ENCODE peak calls at places on chromosomes 11 and 22, in seven cellular contexts. I is CD4-positive, CD25-positive, alpha-beta regulatory T cell; S is uterus; L is GM12878; N is mammary epithelial cell; R is body of pancreas; V is stomach. B is an unnamed sample.
A peak's percentile ranks its signal among the peaks of the same experiment; 100 is the strongest.

GRCh38 chr22:23862103-23862502 is 4.4 kb downstream of the SLC2A11 start:
- DNase-seq in I (peak; percentile 71), N (peak; percentile 28), S (no peak), R (peak; percentile 62), L (no peak), V (no peak), B (peak; percentile 17)

GRCh38 chr11:79493555-79494171 is 52.8 kb upstream of the TENM4 start:
- DNase-seq in V (peak; percentile 72), N (peak; percentile 50), S (peak; percentile 57), L (no peak), I (peak; percentile 41), R (peak; percentile 73), B (peak; percentile 70)

GRCh38 chr11:115258216-115258615 is 246.0 kb downstream of the CADM1 start:
- DNase-seq in I (no peak), V (no peak), S (no peak), L (no peak), R (no peak), N (no peak), B (no peak)

GRCh38 chr11:15884131-15884530 is 472.2 kb downstream of the SOX6 start:
- DNase-seq in L (no peak), R (peak; percentile 16), N (no peak), V (no peak), S (no peak), I (no peak), B (no peak)

GRCh38 chr11:76185511-76185910 is 20.8 kb downstream of the WNT11 start:
- DNase-seq in R (no peak), V (no peak), I (no peak), S (no peak), L (no peak), N (no peak), B (no peak)

GRCh38 chr11:46520971-46521745 is 72.7 kb downstream of the AMBRA1 start:
- DNase-seq in L (no peak), N (peak; percentile 64), V (no peak), I (no peak), R (no peak), S (no peak), B (no peak)

GRCh38 chr22:22031571-22031970 is 49.0 kb upstream of the TOP3B start:
- DNase-seq in R (no peak), I (no peak), S (no peak), L (no peak), V (no peak), N (no peak), B (no peak)

GRCh38 chr11:22076215-22076930 is 116.5 kb upstream of the ANO5 start:
- DNase-seq in S (no peak), L (no peak), N (no peak), I (no peak), V (no peak), R (no peak), B (no peak)

GRCh38 chr11:124746621-124747243 is 5.3 kb downstream of the VSIG2 start:
- DNase-seq in S (peak; percentile 47), N (peak; percentile 69), L (peak; percentile 53), V (peak; percentile 93), I (peak; percentile 83), R (peak; percentile 87), B (peak; percentile 37)

GRCh38 chr22:23182289-23183106 is 2.2 kb downstream of the BCR start:
- DNase-seq in I (peak; percentile 51), S (no peak), V (no peak), L (peak; percentile 32), R (peak; percentile 26), N (peak; percentile 89), B (no peak)

GRCh38 chr22:36331912-36332622 is 55.7 kb downstream of the MYH9 start:
- DNase-seq in I (peak; percentile 88), R (peak; percentile 63), V (peak; percentile 69), N (no peak), S (peak; percentile 81), L (peak; percentile 40), B (no peak)

GRCh38 chr22:36334081-36334831 is 53.5 kb downstream of the MYH9 start:
- DNase-seq in R (peak; percentile 38), N (no peak), V (no peak), S (no peak), L (no peak), I (peak; percentile 68), B (no peak)

GRCh38 chr22:36333632-36334031 is 54.1 kb downstream of the MYH9 start:
- DNase-seq in I (no peak), R (peak; percentile 65), V (peak; percentile 69), L (no peak), S (no peak), N (no peak), B (no peak)

GRCh38 chr22:36331306-36331911 is 56.4 kb downstream of the MYH9 start:
- DNase-seq in R (peak; percentile 70), N (peak; percentile 97), V (peak; percentile 79), S (peak; percentile 85), L (peak; percentile 81), I (peak; percentile 93), B (no peak)

DNA sequence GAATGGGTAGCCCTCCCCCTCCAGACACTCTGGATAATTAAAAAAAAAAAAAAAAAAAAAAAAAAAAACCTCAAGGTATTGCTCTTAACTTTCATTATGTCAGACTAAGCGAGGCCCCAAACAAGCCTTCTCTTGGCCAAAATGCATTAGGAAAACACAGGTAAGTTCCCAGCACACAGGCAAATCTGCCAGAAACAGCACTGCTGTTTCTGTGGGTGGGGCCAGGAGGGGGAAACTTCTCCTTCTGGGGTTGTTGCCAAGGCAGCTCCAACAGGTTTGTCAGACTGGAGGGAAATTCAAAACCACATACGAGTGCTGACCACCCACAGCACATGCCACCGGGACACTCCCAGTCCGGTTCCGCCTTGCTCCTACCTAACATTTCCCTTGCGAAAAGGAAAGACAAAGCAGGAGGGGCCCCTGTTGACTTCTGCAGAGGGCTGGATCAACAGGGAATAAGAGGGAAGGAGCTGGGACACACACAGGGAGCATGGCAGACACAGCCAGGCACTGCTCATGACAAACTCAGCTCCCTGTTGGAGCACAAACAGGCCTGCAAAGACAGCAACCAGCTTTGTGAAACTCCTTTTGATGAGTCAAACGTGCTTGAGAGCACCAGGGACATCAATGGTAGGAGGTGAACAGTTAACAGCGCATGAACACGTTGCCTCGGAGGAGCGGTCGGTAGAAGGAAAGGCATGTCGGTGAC is 55.0 kb downstream of the MYH9 start:
- DNase-seq in L (peak; percentile 59), I (peak; percentile 85), N (peak; percentile 96), V (peak; percentile 73), R (peak; percentile 72), S (no peak), B (no peak)
- H3K4me1 ChIP-seq in L (peaks cover 59% of the 10 kb centered on the region), I (peaks cover 94% of the 10 kb centered on the region), N (peaks cover 98% of the 10 kb centered on the region), V (peaks cover 97% of the 10 kb centered on the region), R (peaks cover 100% of the 10 kb centered on the region), S (peaks cover 63% of the 10 kb centered on the region), B (peaks cover 5% of the 10 kb centered on the region)

GRCh38 chr11:3835100-3835485 is 5.7 kb downstream of the RHOG start:
- DNase-seq in N (no peak), R (no peak), L (no peak), S (no peak), I (no peak), V (no peak), B (no peak)
- H3K4me3 ChIP-seq in N (no peak overlapping the region), R (no peak overlapping the region), L (peak overlapping the region; percentile 37), S (no peak overlapping the region), I (peak overlapping the region; percentile 98), V (no peak overlapping the region), B (no peak overlapping the region)

GRCh38 chr22:17902960-17903359 is 121.4 kb downstream of the MICAL3 start:
- DNase-seq in N (no peak), R (no peak), I (no peak), V (no peak), S (no peak), L (no peak), B (no peak)
- H3K36me3 ChIP-seq in N (peaks cover 49% of the 10 kb centered on the region), R (peaks cover 8% of the 10 kb centered on the region), I (peaks cover 54% of the 10 kb centered on the region), V (peaks cover 71% of the 10 kb centered on the region), S (no peaks in the 10 kb centered on the region), L (peaks cover 32% of the 10 kb centered on the region), B (peaks cover 33% of the 10 kb centered on the region)

GRCh38 chr11:47536925-47537324 is 16.0 kb downstream of the CELF1 start:
- DNase-seq in N (no peak), S (no peak), R (no peak), I (no peak), V (no peak), L (no peak), B (no peak)
- H3K4me1 ChIP-seq in N (peaks cover 28% of the 10 kb centered on the region), S (peaks cover 15% of the 10 kb centered on the region), R (peaks cover 37% of the 10 kb centered on the region), I (peaks cover 57% of the 10 kb centered on the region), V (peaks cover 51% of the 10 kb centered on the region), L (peaks cover 8% of the 10 kb centered on the region), B (peaks cover 35% of the 10 kb centered on the region)

DNA sequence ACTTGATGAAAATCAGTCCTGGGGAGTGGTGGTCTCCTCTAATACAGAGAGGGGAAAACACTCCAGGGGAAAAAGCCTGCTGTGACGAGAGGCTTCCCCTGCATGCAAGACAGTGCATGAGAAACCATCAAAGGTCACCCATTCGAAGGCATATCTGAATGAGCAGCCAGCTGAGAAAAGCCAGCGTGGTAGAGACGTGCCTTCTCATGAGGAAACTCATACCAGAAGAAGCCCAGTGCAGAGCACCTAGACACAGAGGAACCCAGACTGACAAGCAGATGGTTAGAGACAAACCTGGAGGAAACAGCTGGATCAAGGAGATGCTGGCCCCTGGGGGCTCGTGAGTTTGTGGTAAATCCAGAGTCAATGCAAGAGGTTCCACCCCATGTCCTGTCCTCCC is 534.8 kb downstream of the BRD1 start:
- DNase-seq in R (no peak), V (no peak), L (no peak), N (no peak), S (no peak), I (no peak), B (no peak)
- H3K4me3 ChIP-seq in R (no peak overlapping the region), V (no peak overlapping the region), L (no peak overlapping the region), N (no peak overlapping the region), S (no peak overlapping the region), I (no peak overlapping the region), B (no peak overlapping the region)

GRCh38 chr22:25969901-25970300 is 199.4 kb upstream of the SEZ6L start:
- DNase-seq in R (no peak), V (no peak), N (no peak), I (no peak), S (no peak), L (no peak), B (no peak)

GRCh38 chr22:25969286-25969685 is 200.0 kb upstream of the SEZ6L start:
- DNase-seq in L (no peak), I (no peak), R (no peak), S (no peak), V (no peak), N (no peak), B (no peak)

GRCh38 chr22:25965331-25965730 is 203.9 kb upstream of the SEZ6L start:
- DNase-seq in S (no peak), R (no peak), V (no peak), N (no peak), L (no peak), I (no peak), B (no peak)

GRCh38 chr22:25962711-25963110 is 206.6 kb upstream of the SEZ6L start:
- DNase-seq in L (no peak), V (no peak), S (no peak), N (no peak), R (no peak), I (no peak), B (no peak)

GRCh38 chr22:25966448-25966913 is 202.8 kb upstream of the SEZ6L start:
- DNase-seq in N (no peak), V (no peak), I (peak; percentile 29), S (no peak), R (no peak), L (peak; percentile 64), B (no peak)
- H3K36me3 ChIP-seq in N (no peaks in the 10 kb centered on the region), V (no peaks in the 10 kb centered on the region), I (no peaks in the 10 kb centered on the region), S (no peaks in the 10 kb centered on the region), R (no peaks in the 10 kb centered on the region), L (no peaks in the 10 kb centered on the region), B (no peaks in the 10 kb centered on the region)